ENCODE peak calls at places on chromosomes 2 and 18, in six cellular contexts. K, C, L, N, Z and V are unnamed samples.

GRCh38 chr18:20997371-20997770 is 114.2 kb downstream of the ROCK1 start:
- DNase-seq in N (no peak), L (no peak), Z (no peak), C (no peak), K (no peak), V (no peak)

GRCh38 chr2:222731183-222731582 is 59.7 kb downstream of the MOGAT1 start:
- DNase-seq in C (no peak), N (no peak), L (no peak), Z (no peak), K (no peak), V (no peak)

GRCh38 chr18:31275722-31276463 is 42.1 kb upstream of the DSG1 start:
- DNase-seq in K (no peak), N (no peak), L (no peak), C (no peak), Z (no peak), V (no peak)

GRCh38 chr2:112644155-112644932 is 1.4 kb upstream of the SLC20A1 start:
- DNase-seq in N (no peak), Z (no peak), C (no peak), K (no peak), L (no peak), V (no peak)

GRCh38 chr2:160062283-160063005 is at the start of gene PLA2R1:
- DNase-seq in Z (peak), C (no peak), K (no peak), L (peak), N (peak), V (no peak)

GRCh38 chr18:55509631-55510372 is 78.2 kb downstream of the TCF4 start:
- DNase-seq in K (no peak), Z (peak), C (no peak), N (no peak), L (no peak), V (no peak)

GRCh38 chr2:95383635-95384027 is 18.9 kb upstream of the FAHD2A start:
- DNase-seq in C (no peak), Z (no peak), L (no peak), K (no peak), N (peak), V (no peak)

GRCh38 chr2:122528061-122528460 is 772.6 kb downstream of the TSN start:
- DNase-seq in L (no peak), Z (no peak), C (no peak), K (no peak), N (no peak), V (no peak)

GRCh38 chr2:32801741-32802140 is 145.0 kb upstream of the LTBP1 start:
- DNase-seq in Z (no peak), C (no peak), N (no peak), L (no peak), K (no peak), V (no peak)

GRCh38 chr2:99868260-99868659 is 274.1 kb downstream of the AFF3 start:
- DNase-seq in K (no peak), N (peak), Z (no peak), C (no peak), L (no peak), V (no peak)

GRCh38 chr2:128787616-128788015 is 468.9 kb upstream of the HS6ST1 start:
- DNase-seq in L (no peak), K (no peak), N (no peak), Z (no peak), C (no peak), V (no peak)

GRCh38 chr2:27428978-27429541 is 629 bp downstream of the NRBP1 start:
- DNase-seq in Z (peak), K (peak), N (peak), C (peak), L (peak), V (peak)

DNA sequence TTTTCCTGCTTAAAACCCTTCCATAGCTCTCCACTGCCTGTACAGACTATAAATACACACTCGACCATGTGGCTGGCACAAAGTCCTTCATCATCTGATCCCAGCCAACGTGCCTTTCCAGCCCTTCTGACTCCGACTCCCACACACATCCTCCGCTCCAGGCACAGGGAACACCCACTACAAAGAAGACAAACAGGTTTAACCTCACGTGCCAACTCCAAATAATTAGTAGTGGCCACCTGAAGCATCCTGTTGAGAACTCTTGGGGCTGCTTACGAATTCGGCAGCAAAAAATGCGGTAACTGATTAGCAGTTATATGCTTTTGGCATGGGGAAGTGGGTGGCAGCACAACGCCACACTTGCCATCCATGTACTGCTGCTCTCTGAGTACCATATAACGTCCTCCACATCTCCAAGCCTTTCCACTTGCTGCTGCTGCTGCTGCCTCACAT is 12.1 kb downstream of the SPIRE1 start:
- DNase-seq in Z (no peak), N (peak), C (no peak), K (peak), L (no peak), V (no peak)
- H3K27ac ChIP-seq in Z (no peak), N (no peak), C (no peak), K (no peak), L (no peak), V (no peak)

DNA sequence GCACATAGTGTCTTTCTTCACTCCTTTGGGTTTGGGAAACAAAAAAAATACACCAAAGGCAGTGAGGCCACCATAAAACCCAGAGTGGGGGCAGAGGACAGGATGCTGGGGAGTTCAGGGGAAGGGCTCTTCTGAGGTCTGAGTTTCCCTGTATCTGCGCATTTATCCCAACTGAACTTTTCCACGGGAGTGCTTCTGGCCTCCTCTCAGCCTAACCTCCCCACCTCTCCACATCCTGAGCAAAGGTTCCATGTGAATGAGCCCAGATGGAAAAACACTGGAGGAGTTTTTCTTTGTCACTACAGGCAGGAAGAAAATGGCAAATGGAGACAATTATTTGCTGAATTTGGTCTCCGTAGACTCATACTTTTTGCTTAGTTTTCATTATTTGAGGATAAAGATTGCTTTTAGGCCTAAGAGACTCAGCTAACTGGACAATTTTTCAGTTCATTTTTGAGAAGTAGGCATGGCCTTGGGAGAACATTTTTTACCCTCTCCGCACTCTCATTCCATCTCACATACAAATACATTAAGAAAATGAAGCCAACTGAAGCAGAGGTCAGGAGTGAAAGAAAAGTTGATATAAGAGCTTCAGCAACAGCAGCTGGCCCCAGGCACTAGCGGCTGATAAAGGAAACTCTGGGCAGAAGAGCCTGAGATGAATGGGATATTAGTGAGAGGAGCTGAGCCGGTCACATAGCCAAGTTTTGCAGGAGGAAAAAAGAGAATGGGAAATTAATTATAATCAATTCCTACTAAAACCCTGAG is 82.6 kb upstream of the CYP1B1 start:
- DNase-seq in Z (peak), L (no peak), C (no peak), N (peak), K (no peak), V (no peak)
- H3K27ac ChIP-seq in Z (no peak), L (no peak), C (no peak), N (peak), K (no peak), V (no peak)

GRCh38 chr2:36451512-36451911 is 95.9 kb downstream of the CRIM1 start:
- DNase-seq in N (no peak), L (no peak), K (no peak), C (no peak), Z (peak), V (no peak)

GRCh38 chr2:36446258-36446657 is 90.7 kb downstream of the CRIM1 start:
- DNase-seq in N (no peak), K (no peak), L (no peak), Z (no peak), C (no peak), V (no peak)

GRCh38 chr2:36450466-36451196 is 95.1 kb downstream of the CRIM1 start:
- DNase-seq in K (no peak), L (no peak), C (no peak), Z (peak), N (no peak), V (no peak)

GRCh38 chr2:36449943-36450392 is 94.4 kb downstream of the CRIM1 start:
- DNase-seq in N (no peak), Z (peak), L (no peak), C (no peak), K (no peak), V (no peak)

GRCh38 chr2:36449213-36449612 is 93.6 kb downstream of the CRIM1 start:
- DNase-seq in N (no peak), K (no peak), Z (no peak), C (no peak), L (no peak), V (no peak)
- H3K27ac ChIP-seq in N (no peak), K (no peak), Z (peak), C (no peak), L (no peak), V (no peak)

GRCh38 chr2:12397861-12398260 is 318.9 kb upstream of the TRIB2 start:
- DNase-seq in L (no peak), N (peak), C (no peak), Z (no peak), K (no peak), V (no peak)
- H3K27ac ChIP-seq in L (no peak), N (no peak), C (no peak), Z (no peak), K (no peak), V (no peak)